ENCODE peak calls at places on chromosomes 3 and 15, in eight cellular contexts. One of them, this sample, is unnamed.

GRCh38 chr3:109328202-109328601 is 9.1 kb downstream of the DPPA4 start:
- DNase-seq in esophagus squamous epithelium: no peak
- DNase-seq in mesenchymal stem cell: no peak
- DNase-seq in IMR-90: no peak
- DNase-seq in stomach: no peak
- DNase-seq in astrocyte: no peak
- DNase-seq in pancreas: no peak
- DNase-seq in WERI-Rb-1: no peak
- DNase-seq in this sample: no peak

GRCh38 chr15:94119923-94120775 is 111.2 kb upstream of the MCTP2 start:
- DNase-seq in esophagus squamous epithelium: no peak
- DNase-seq in mesenchymal stem cell: peak; percentile 88
- DNase-seq in IMR-90: peak; percentile 82
- DNase-seq in stomach: peak; percentile 60
- DNase-seq in astrocyte: peak; percentile 76
- DNase-seq in pancreas: peak; percentile 79
- DNase-seq in WERI-Rb-1: peak; percentile 48
- DNase-seq in this sample: peak; percentile 7

GRCh38 chr3:51708216-51708845 is 1.5 kb downstream of the GRM2 start:
- DNase-seq in esophagus squamous epithelium: no peak
- DNase-seq in mesenchymal stem cell: no peak
- DNase-seq in IMR-90: no peak
- DNase-seq in stomach: no peak
- DNase-seq in astrocyte: no peak
- DNase-seq in pancreas: no peak
- DNase-seq in WERI-Rb-1: no peak
- DNase-seq in this sample: no peak

GRCh38 chr15:60358935-60359672 is 38.7 kb downstream of the ANXA2 start:
- DNase-seq in esophagus squamous epithelium: no peak
- DNase-seq in mesenchymal stem cell: peak; percentile 89
- DNase-seq in IMR-90: peak; percentile 93
- DNase-seq in stomach: peak; percentile 48
- DNase-seq in astrocyte: peak; percentile 90
- DNase-seq in pancreas: no peak
- DNase-seq in WERI-Rb-1: no peak
- DNase-seq in this sample: no peak

GRCh38 chr15:42672444-42672843 is 64.5 kb downstream of the CDAN1 start:
- DNase-seq in esophagus squamous epithelium: no peak
- DNase-seq in mesenchymal stem cell: no peak
- DNase-seq in IMR-90: no peak
- DNase-seq in stomach: no peak
- DNase-seq in astrocyte: no peak
- DNase-seq in pancreas: no peak
- DNase-seq in WERI-Rb-1: no peak
- DNase-seq in this sample: no peak

GRCh38 chr15:83581381-83581780 is 72.5 kb upstream of the ADAMTSL3 start:
- DNase-seq in esophagus squamous epithelium: no peak
- DNase-seq in mesenchymal stem cell: no peak
- DNase-seq in IMR-90: no peak
- DNase-seq in stomach: no peak
- DNase-seq in astrocyte: peak; percentile 12
- DNase-seq in pancreas: no peak
- DNase-seq in WERI-Rb-1: no peak
- DNase-seq in this sample: no peak

GRCh38 chr3:194407423-194407822 is 8.4 kb upstream of the GP5 start:
- DNase-seq in esophagus squamous epithelium: no peak
- DNase-seq in mesenchymal stem cell: peak; percentile 74
- DNase-seq in IMR-90: peak; percentile 77
- DNase-seq in stomach: peak; percentile 56
- DNase-seq in astrocyte: peak; percentile 63
- DNase-seq in pancreas: no peak
- DNase-seq in WERI-Rb-1: no peak
- DNase-seq in this sample: no peak

GRCh38 chr3:13047296-13048165 is 25.7 kb downstream of the IQSEC1 start:
- DNase-seq in esophagus squamous epithelium: no peak
- DNase-seq in mesenchymal stem cell: no peak
- DNase-seq in IMR-90: no peak
- DNase-seq in stomach: no peak
- DNase-seq in astrocyte: no peak
- DNase-seq in pancreas: no peak
- DNase-seq in WERI-Rb-1: no peak
- DNase-seq in this sample: no peak

GRCh38 chr15:96345560-96346389 is 15.3 kb downstream of the NR2F2 start:
- DNase-seq in esophagus squamous epithelium: no peak
- DNase-seq in mesenchymal stem cell: peak; percentile 90
- DNase-seq in IMR-90: peak; percentile 83
- DNase-seq in stomach: peak; percentile 72
- DNase-seq in astrocyte: no peak
- DNase-seq in pancreas: peak; percentile 67
- DNase-seq in WERI-Rb-1: peak; percentile 61
- DNase-seq in this sample: no peak

GRCh38 chr15:82710926-82711490 is 1.3 kb upstream of the AP3B2 start:
- DNase-seq in esophagus squamous epithelium: no peak
- DNase-seq in mesenchymal stem cell: no peak
- DNase-seq in IMR-90: no peak
- DNase-seq in stomach: no peak
- DNase-seq in astrocyte: no peak
- DNase-seq in pancreas: no peak
- DNase-seq in WERI-Rb-1: no peak
- DNase-seq in this sample: no peak

GRCh38 chr3:115698851-115699535 is 75.7 kb downstream of the GAP43 start:
- DNase-seq in esophagus squamous epithelium: no peak
- DNase-seq in mesenchymal stem cell: peak; percentile 40
- DNase-seq in IMR-90: peak; percentile 33
- DNase-seq in stomach: no peak
- DNase-seq in astrocyte: peak; percentile 61
- DNase-seq in pancreas: no peak
- DNase-seq in WERI-Rb-1: no peak
- DNase-seq in this sample: no peak

GRCh38 chr3:109057616-109058015 is 60.3 kb downstream of the MORC1 start:
- DNase-seq in esophagus squamous epithelium: no peak
- DNase-seq in mesenchymal stem cell: no peak
- DNase-seq in IMR-90: no peak
- DNase-seq in stomach: no peak
- DNase-seq in astrocyte: no peak
- DNase-seq in pancreas: no peak
- DNase-seq in WERI-Rb-1: no peak
- DNase-seq in this sample: no peak

GRCh38 chr3:130894873-130895330 is 1.0 kb downstream of the ATP2C1 start:
- DNase-seq in esophagus squamous epithelium: no peak
- DNase-seq in mesenchymal stem cell: no peak
- DNase-seq in IMR-90: peak; percentile 17
- DNase-seq in stomach: no peak
- DNase-seq in astrocyte: peak; percentile 16
- DNase-seq in pancreas: no peak
- DNase-seq in WERI-Rb-1: no peak
- DNase-seq in this sample: no peak

GRCh38 chr15:69914960-69915359 is 182.8 kb downstream of the TLE3 start:
- DNase-seq in esophagus squamous epithelium: no peak
- DNase-seq in mesenchymal stem cell: no peak
- DNase-seq in IMR-90: no peak
- DNase-seq in stomach: no peak
- DNase-seq in astrocyte: no peak
- DNase-seq in pancreas: no peak
- DNase-seq in WERI-Rb-1: no peak
- DNase-seq in this sample: no peak
- H3K27me3 ChIP-seq in esophagus squamous epithelium: no peaks in the 10 kb centered on the region
- H3K27me3 ChIP-seq in mesenchymal stem cell: peaks cover 75% of the 10 kb centered on the region
- H3K27me3 ChIP-seq in IMR-90: peaks cover 71% of the 10 kb centered on the region
- H3K27me3 ChIP-seq in stomach: no peaks in the 10 kb centered on the region
- H3K27me3 ChIP-seq in astrocyte: peaks cover 25% of the 10 kb centered on the region
- H3K27me3 ChIP-seq in pancreas: no peaks in the 10 kb centered on the region
- H3K27me3 ChIP-seq in WERI-Rb-1: no peaks in the 10 kb centered on the region
- H3K27me3 ChIP-seq in this sample: no peaks in the 10 kb centered on the region

GRCh38 chr3:129014793-129015345 is 13.8 kb downstream of the EFCC1 start:
- DNase-seq in esophagus squamous epithelium: no peak
- DNase-seq in mesenchymal stem cell: no peak
- DNase-seq in IMR-90: no peak
- DNase-seq in stomach: no peak
- DNase-seq in astrocyte: no peak
- DNase-seq in pancreas: no peak
- DNase-seq in WERI-Rb-1: no peak
- DNase-seq in this sample: no peak
- H3K27ac ChIP-seq in esophagus squamous epithelium: peak overlapping the region; percentile 84
- H3K27ac ChIP-seq in mesenchymal stem cell: no peak overlapping the region
- H3K27ac ChIP-seq in IMR-90: no peak overlapping the region
- H3K27ac ChIP-seq in stomach: peak overlapping the region; percentile 70
- H3K27ac ChIP-seq in astrocyte: no peak overlapping the region
- H3K27ac ChIP-seq in pancreas: no peak overlapping the region
- H3K27ac ChIP-seq in WERI-Rb-1: no peak overlapping the region
- H3K27ac ChIP-seq in this sample: no peak overlapping the region

GRCh38 chr3:62188547-62189375 is 184.6 kb downstream of the FEZF2 start:
- DNase-seq in esophagus squamous epithelium: no peak
- DNase-seq in mesenchymal stem cell: peak; percentile 68
- DNase-seq in IMR-90: peak; percentile 75
- DNase-seq in stomach: peak; percentile 76
- DNase-seq in astrocyte: peak; percentile 31
- DNase-seq in pancreas: peak; percentile 72
- DNase-seq in WERI-Rb-1: peak; percentile 64
- DNase-seq in this sample: peak; percentile 22
- H3K4me3 ChIP-seq in esophagus squamous epithelium: peak overlapping the region; percentile 39
- H3K4me3 ChIP-seq in mesenchymal stem cell: no peak overlapping the region
- H3K4me3 ChIP-seq in IMR-90: no peak overlapping the region
- H3K4me3 ChIP-seq in stomach: no peak overlapping the region
- H3K4me3 ChIP-seq in astrocyte: no peak overlapping the region
- H3K4me3 ChIP-seq in pancreas: no peak overlapping the region
- H3K4me3 ChIP-seq in WERI-Rb-1: no peak overlapping the region
- H3K4me3 ChIP-seq in this sample: peak overlapping the region; percentile 18

DNA sequence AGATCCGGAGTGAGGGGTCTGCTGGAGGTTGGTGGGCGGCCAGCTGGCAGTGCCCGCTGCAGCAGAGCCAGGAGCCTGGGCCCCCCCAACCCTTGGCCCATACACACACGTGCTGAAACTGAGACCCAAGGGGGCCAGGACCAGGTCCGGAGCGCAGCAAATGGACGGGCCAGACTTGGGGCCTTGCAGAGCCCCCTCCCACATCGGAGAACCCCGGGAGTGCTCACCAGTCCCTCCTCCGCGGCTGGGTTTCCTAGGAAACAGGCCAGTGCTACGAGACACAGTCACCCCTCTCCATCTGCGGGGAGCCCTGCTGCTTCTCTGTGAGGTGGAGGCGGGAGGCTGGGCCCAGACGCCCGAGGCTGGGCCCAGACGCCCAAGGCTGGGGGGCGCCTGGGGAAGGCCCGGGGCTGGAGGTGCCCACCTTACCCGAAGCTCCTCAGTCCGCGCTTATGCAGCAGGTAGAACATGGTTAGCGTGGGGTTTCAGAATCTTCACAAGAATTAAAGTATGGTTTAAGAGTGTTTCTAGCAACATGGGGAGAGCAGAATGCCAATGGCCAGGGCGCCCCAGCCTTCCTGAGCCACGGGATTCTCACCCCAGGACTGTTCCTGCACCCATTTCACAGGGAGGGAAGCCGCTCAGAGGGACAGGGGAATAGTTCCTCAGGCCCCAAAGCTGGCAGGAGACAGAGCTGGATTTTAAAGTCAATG is 135.0 kb upstream of the PRR20G start:
- DNase-seq in esophagus squamous epithelium: no peak
- DNase-seq in mesenchymal stem cell: no peak
- DNase-seq in IMR-90: no peak
- DNase-seq in stomach: no peak
- DNase-seq in astrocyte: no peak
- DNase-seq in pancreas: no peak
- DNase-seq in WERI-Rb-1: no peak
- DNase-seq in this sample: no peak
- H3K27me3 ChIP-seq in esophagus squamous epithelium: no peaks in the 10 kb centered on the region
- H3K27me3 ChIP-seq in mesenchymal stem cell: peaks cover 84% of the 10 kb centered on the region
- H3K27me3 ChIP-seq in IMR-90: peaks cover 52% of the 10 kb centered on the region
- H3K27me3 ChIP-seq in stomach: peaks cover 42% of the 10 kb centered on the region
- H3K27me3 ChIP-seq in astrocyte: peaks cover 40% of the 10 kb centered on the region
- H3K27me3 ChIP-seq in pancreas: no peaks in the 10 kb centered on the region
- H3K27me3 ChIP-seq in WERI-Rb-1: no peaks in the 10 kb centered on the region
- H3K27me3 ChIP-seq in this sample: no peaks in the 10 kb centered on the region

DNA sequence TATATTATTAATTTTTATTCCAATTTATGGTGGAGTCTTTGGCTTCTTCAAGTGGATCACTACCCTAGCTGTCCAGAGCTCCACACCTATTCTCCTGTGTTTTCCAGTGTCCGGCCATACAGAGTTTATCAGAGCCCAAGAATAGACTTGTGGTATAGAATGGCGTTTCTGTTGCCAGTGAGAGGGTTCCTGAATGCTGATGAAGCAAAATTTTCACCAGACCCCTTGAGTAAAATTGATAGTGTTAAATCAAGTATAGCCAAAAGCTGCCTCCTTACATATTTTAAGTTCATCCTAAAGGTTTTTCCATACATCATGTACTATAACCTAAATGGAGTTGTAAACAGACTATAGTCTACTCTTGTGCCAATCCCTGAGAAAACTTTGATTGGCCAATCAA is 171.5 kb upstream of the CHL1 start:
- DNase-seq in esophagus squamous epithelium: no peak
- DNase-seq in mesenchymal stem cell: no peak
- DNase-seq in IMR-90: no peak
- DNase-seq in stomach: no peak
- DNase-seq in astrocyte: no peak
- DNase-seq in pancreas: no peak
- DNase-seq in WERI-Rb-1: no peak
- DNase-seq in this sample: no peak
- H3K27ac ChIP-seq in esophagus squamous epithelium: no peak overlapping the region
- H3K27ac ChIP-seq in mesenchymal stem cell: no peak overlapping the region
- H3K27ac ChIP-seq in IMR-90: no peak overlapping the region
- H3K27ac ChIP-seq in stomach: no peak overlapping the region
- H3K27ac ChIP-seq in astrocyte: no peak overlapping the region
- H3K27ac ChIP-seq in pancreas: no peak overlapping the region
- H3K27ac ChIP-seq in WERI-Rb-1: no peak overlapping the region
- H3K27ac ChIP-seq in this sample: no peak overlapping the region

DNA sequence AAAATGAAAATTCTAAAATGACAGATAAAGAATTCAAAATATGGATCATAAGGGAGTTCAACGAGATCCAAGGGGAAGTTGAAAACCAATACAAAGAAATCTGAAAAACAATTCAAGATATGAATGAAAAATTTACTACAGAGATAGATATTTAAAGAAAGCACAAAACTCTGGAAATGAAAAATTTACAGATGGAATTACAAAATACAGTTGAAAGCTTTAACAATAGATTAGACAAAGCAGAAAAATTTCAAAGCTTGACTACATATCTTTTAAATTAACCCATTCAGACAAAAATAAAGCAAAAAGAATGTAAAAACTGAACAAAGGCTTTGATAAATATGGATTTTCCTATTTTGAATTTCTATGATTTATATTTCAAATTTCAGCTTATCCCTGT is 211.1 kb downstream of the SLC9A9 start:
- DNase-seq in esophagus squamous epithelium: no peak
- DNase-seq in mesenchymal stem cell: no peak
- DNase-seq in IMR-90: no peak
- DNase-seq in stomach: no peak
- DNase-seq in astrocyte: no peak
- DNase-seq in pancreas: no peak
- DNase-seq in WERI-Rb-1: no peak
- DNase-seq in this sample: no peak
- H3K4me3 ChIP-seq in esophagus squamous epithelium: no peak overlapping the region
- H3K4me3 ChIP-seq in mesenchymal stem cell: no peak overlapping the region
- H3K4me3 ChIP-seq in IMR-90: no peak overlapping the region
- H3K4me3 ChIP-seq in stomach: no peak overlapping the region
- H3K4me3 ChIP-seq in astrocyte: no peak overlapping the region
- H3K4me3 ChIP-seq in pancreas: no peak overlapping the region
- H3K4me3 ChIP-seq in WERI-Rb-1: no peak overlapping the region
- H3K4me3 ChIP-seq in this sample: no peak overlapping the region

DNA sequence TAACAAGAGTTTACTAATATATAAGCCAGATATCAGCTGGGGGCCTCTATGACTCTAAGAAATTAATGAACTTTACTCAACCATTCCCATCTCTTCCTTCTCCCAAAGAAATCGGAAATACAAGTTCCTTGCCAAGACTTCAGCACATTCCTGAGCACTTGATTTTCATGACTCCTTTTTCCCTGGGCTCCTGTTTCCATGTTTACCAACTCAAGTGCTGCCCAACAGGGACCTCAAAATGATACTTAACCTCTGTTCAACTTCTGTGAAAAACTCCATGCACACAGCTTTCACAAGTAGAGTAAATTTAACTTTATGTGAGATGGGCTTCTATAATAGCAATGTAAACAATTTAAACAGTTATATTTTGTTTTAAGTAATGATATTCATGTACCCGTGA is 315.8 kb upstream of the CDIN1 start:
- DNase-seq in esophagus squamous epithelium: no peak
- DNase-seq in mesenchymal stem cell: peak; percentile 21
- DNase-seq in IMR-90: no peak
- DNase-seq in stomach: no peak
- DNase-seq in astrocyte: no peak
- DNase-seq in pancreas: no peak
- DNase-seq in WERI-Rb-1: no peak
- DNase-seq in this sample: no peak
- H3K27me3 ChIP-seq in esophagus squamous epithelium: no peaks in the 10 kb centered on the region
- H3K27me3 ChIP-seq in mesenchymal stem cell: no peaks in the 10 kb centered on the region
- H3K27me3 ChIP-seq in IMR-90: no peaks in the 10 kb centered on the region
- H3K27me3 ChIP-seq in stomach: no peaks in the 10 kb centered on the region
- H3K27me3 ChIP-seq in astrocyte: no peaks in the 10 kb centered on the region
- H3K27me3 ChIP-seq in pancreas: no peaks in the 10 kb centered on the region
- H3K27me3 ChIP-seq in WERI-Rb-1: no peaks in the 10 kb centered on the region
- H3K27me3 ChIP-seq in this sample: no peaks in the 10 kb centered on the region

This sample was measured in thoracic aorta.